ENCODE peak calls at places on chromosomes 3 and 15, in five cellular contexts. I, W, A, Z and C are unnamed samples.

GRCh38 chr3:38008971-38009580 is 18.5 kb downstream of the VILL start:
- DNase-seq in I (no peak), W (no peak), A (no peak), Z (no peak), C (no peak)

GRCh38 chr3:107366766-107367165 is 10.5 kb upstream of the CCDC54 start:
- DNase-seq in I (no peak), W (peak; percentile 45), A (no peak), Z (no peak), C (no peak)

GRCh38 chr3:196517919-196518318 is 2.8 kb upstream of the SMCO1 start:
- DNase-seq in I (no peak), W (no peak), A (no peak), Z (no peak), C (peak; percentile 81)

GRCh38 chr15:90994059-90994416 is 297 bp downstream of the PRC1 start:
- DNase-seq in I (no peak), W (no peak), A (peak; percentile 25), Z (no peak), C (no peak)

GRCh38 chr3:113018461-113019181 is 27.8 kb downstream of the GTPBP8 start:
- DNase-seq in I (no peak), W (peak; percentile 39), A (no peak), Z (peak; percentile 9), C (no peak)

GRCh38 chr3:69144631-69145244 is 22.3 kb upstream of the LMOD3 start:
- DNase-seq in I (no peak), W (no peak), A (no peak), Z (no peak), C (peak; percentile 1)

GRCh38 chr3:101963902-101964362 is 114.6 kb downstream of the NFKBIZ start:
- DNase-seq in I (no peak), W (peak; percentile 88), A (no peak), Z (no peak), C (no peak)

GRCh38 chr3:17771177-17772048 is 29.0 kb upstream of the TBC1D5 start:
- DNase-seq in I (no peak), W (peak; percentile 20), A (no peak), Z (no peak), C (no peak)

GRCh38 chr3:183122257-183122932 is 23.1 kb upstream of the MCCC1 start:
- DNase-seq in I (no peak), W (peak; percentile 60), A (no peak), Z (no peak), C (peak; percentile 65)

GRCh38 chr3:71786551-71786950 is 1.6 kb upstream of the PROK2 start:
- DNase-seq in I (no peak), W (no peak), A (no peak), Z (no peak), C (no peak)

GRCh38 chr15:50798684-50799083 is 33.2 kb upstream of the SPPL2A start:
- DNase-seq in I (peak; percentile 52), W (peak; percentile 47), A (no peak), Z (no peak), C (no peak)

GRCh38 chr3:117622130-117622841 is 912.7 kb downstream of the TUSC7 start:
- DNase-seq in I (no peak), W (peak; percentile 68), A (no peak), Z (no peak), C (no peak)

GRCh38 chr3:73324203-73325155 is 263.0 kb downstream of the EBLN2 start:
- DNase-seq in I (no peak), W (no peak), A (no peak), Z (no peak), C (no peak)

GRCh38 chr3:143157957-143158548 is 38.5 kb downstream of the CHST2 start:
- DNase-seq in I (no peak), W (no peak), A (no peak), Z (no peak), C (no peak)

GRCh38 chr3:10996345-10997050 is 4.0 kb downstream of the SLC6A1 start:
- DNase-seq in I (no peak), W (no peak), A (no peak), Z (no peak), C (no peak)

GRCh38 chr15:40333922-40334492 is 6.7 kb downstream of the CCDC9B start:
- DNase-seq in I (peak; percentile 66), W (peak; percentile 86), A (peak; percentile 80), Z (no peak), C (no peak)

GRCh38 chr3:128075516-128076464 is 23.6 kb downstream of the SEC61A1 start:
- DNase-seq in I (peak; percentile 89), W (peak; percentile 81), A (peak; percentile 91), Z (peak; percentile 85), C (peak; percentile 74)

GRCh38 chr3:146308222-146308621 is 57.3 kb upstream of the PLSCR4 start:
- DNase-seq in I (no peak), W (peak; percentile 95), A (no peak), Z (no peak), C (no peak)

GRCh38 chr3:161559177-161559998 is 62.8 kb downstream of the OTOL1 start:
- DNase-seq in I (no peak), W (peak; percentile 36), A (no peak), Z (no peak), C (peak; percentile 57)

GRCh38 chr3:158770254-158771017 is 31.4 kb upstream of the MFSD1 start:
- DNase-seq in I (no peak), W (peak; percentile 95), A (no peak), Z (no peak), C (no peak)

GRCh38 chr15:41827290-41827879 is 507 bp upstream of the JMJD7 start:
- DNase-seq in I (no peak), W (no peak), A (peak; percentile 32), Z (peak; percentile 21), C (no peak)